ENCODE peak calls at places on chromosomes 1 and 21, in eight cellular contexts. One of them, this sample, is unnamed.

GRCh38 chr1:166944186-166944967 is 31.0 kb downstream of the ILDR2 start:
- DNase-seq in IMR-90: peak; percentile 44
- DNase-seq in iPS DF 6.9: no peak
- DNase-seq in RWPE2: no peak
- DNase-seq in fibroblast of lung: peak; percentile 98
- DNase-seq in heart right ventricle: no peak
- DNase-seq in neural progenitor cell: no peak
- DNase-seq in small intestine: no peak
- DNase-seq in this sample: no peak

GRCh38 chr1:109783436-109783835 is 19.7 kb upstream of the EPS8L3 start:
- DNase-seq in iPS DF 6.9: no peak
- DNase-seq in small intestine: no peak
- DNase-seq in neural progenitor cell: peak; percentile 37
- DNase-seq in fibroblast of lung: peak; percentile 87
- DNase-seq in RWPE2: peak; percentile 77
- DNase-seq in IMR-90: peak; percentile 76
- DNase-seq in heart right ventricle: peak; percentile 7
- DNase-seq in this sample: no peak

GRCh38 chr1:193763313-193763712 is 576.9 kb upstream of the B3GALT2 start:
- DNase-seq in iPS DF 6.9: no peak
- DNase-seq in IMR-90: peak; percentile 27
- DNase-seq in small intestine: no peak
- DNase-seq in neural progenitor cell: no peak
- DNase-seq in heart right ventricle: no peak
- DNase-seq in RWPE2: no peak
- DNase-seq in fibroblast of lung: peak; percentile 22
- DNase-seq in this sample: no peak

GRCh38 chr1:82110366-82111254 is 309.9 kb downstream of the ADGRL2 start:
- DNase-seq in heart right ventricle: no peak
- DNase-seq in small intestine: no peak
- DNase-seq in iPS DF 6.9: no peak
- DNase-seq in fibroblast of lung: no peak
- DNase-seq in RWPE2: no peak
- DNase-seq in IMR-90: no peak
- DNase-seq in neural progenitor cell: no peak
- DNase-seq in this sample: no peak

GRCh38 chr1:55300975-55301374 is 85.8 kb upstream of the USP24 start:
- DNase-seq in iPS DF 6.9: no peak
- DNase-seq in fibroblast of lung: no peak
- DNase-seq in IMR-90: no peak
- DNase-seq in RWPE2: no peak
- DNase-seq in small intestine: no peak
- DNase-seq in neural progenitor cell: no peak
- DNase-seq in heart right ventricle: no peak
- DNase-seq in this sample: no peak

GRCh38 chr1:161864577-161864976 is 98.5 kb downstream of the ATF6 start:
- DNase-seq in fibroblast of lung: peak; percentile 42
- DNase-seq in RWPE2: no peak
- DNase-seq in small intestine: no peak
- DNase-seq in heart right ventricle: no peak
- DNase-seq in IMR-90: peak; percentile 51
- DNase-seq in iPS DF 6.9: no peak
- DNase-seq in neural progenitor cell: no peak
- DNase-seq in this sample: no peak

GRCh38 chr1:21574464-21575151 is 65.4 kb downstream of the ALPL start:
- DNase-seq in IMR-90: no peak
- DNase-seq in small intestine: no peak
- DNase-seq in heart right ventricle: peak; percentile 82
- DNase-seq in iPS DF 6.9: no peak
- DNase-seq in neural progenitor cell: peak; percentile 86
- DNase-seq in RWPE2: no peak
- DNase-seq in fibroblast of lung: peak; percentile 55
- DNase-seq in this sample: peak; percentile 77

GRCh38 chr1:6349254-6349943 is 44.2 kb downstream of the ACOT7 start:
- DNase-seq in RWPE2: peak; percentile 56
- DNase-seq in neural progenitor cell: no peak
- DNase-seq in IMR-90: no peak
- DNase-seq in small intestine: no peak
- DNase-seq in fibroblast of lung: no peak
- DNase-seq in heart right ventricle: no peak
- DNase-seq in iPS DF 6.9: no peak
- DNase-seq in this sample: no peak

GRCh38 chr1:202835548-202836072 is 24.9 kb downstream of the PCAT6 start:
- DNase-seq in heart right ventricle: no peak
- DNase-seq in iPS DF 6.9: no peak
- DNase-seq in neural progenitor cell: no peak
- DNase-seq in RWPE2: no peak
- DNase-seq in fibroblast of lung: no peak
- DNase-seq in IMR-90: no peak
- DNase-seq in small intestine: peak; percentile 29
- DNase-seq in this sample: no peak

GRCh38 chr1:54273837-54274192 is 73.8 kb downstream of the MRPL37 start:
- DNase-seq in small intestine: no peak
- DNase-seq in fibroblast of lung: no peak
- DNase-seq in heart right ventricle: peak; percentile 43
- DNase-seq in IMR-90: no peak
- DNase-seq in neural progenitor cell: peak; percentile 75
- DNase-seq in RWPE2: no peak
- DNase-seq in iPS DF 6.9: no peak
- DNase-seq in this sample: peak; percentile 77

GRCh38 chr1:196070940-196071339 is 537.3 kb downstream of the KCNT2 start:
- DNase-seq in iPS DF 6.9: no peak
- DNase-seq in IMR-90: no peak
- DNase-seq in RWPE2: no peak
- DNase-seq in small intestine: no peak
- DNase-seq in fibroblast of lung: no peak
- DNase-seq in neural progenitor cell: no peak
- DNase-seq in heart right ventricle: no peak
- DNase-seq in this sample: no peak

GRCh38 chr21:39010629-39011404 is 172.4 kb downstream of the PSMG1 start:
- DNase-seq in heart right ventricle: no peak
- DNase-seq in small intestine: no peak
- DNase-seq in neural progenitor cell: no peak
- DNase-seq in iPS DF 6.9: no peak
- DNase-seq in IMR-90: no peak
- DNase-seq in RWPE2: no peak
- DNase-seq in fibroblast of lung: no peak
- DNase-seq in this sample: no peak

GRCh38 chr1:227994632-227995300 is 12.0 kb upstream of the WNT3A start:
- DNase-seq in iPS DF 6.9: no peak
- DNase-seq in small intestine: no peak
- DNase-seq in RWPE2: no peak
- DNase-seq in heart right ventricle: no peak
- DNase-seq in IMR-90: no peak
- DNase-seq in fibroblast of lung: no peak
- DNase-seq in neural progenitor cell: no peak
- DNase-seq in this sample: no peak

GRCh38 chr1:209685835-209686234 is 10.6 kb downstream of the G0S2 start:
- DNase-seq in IMR-90: no peak
- DNase-seq in RWPE2: no peak
- DNase-seq in small intestine: no peak
- DNase-seq in iPS DF 6.9: no peak
- DNase-seq in neural progenitor cell: peak; percentile 39
- DNase-seq in heart right ventricle: no peak
- DNase-seq in fibroblast of lung: no peak
- DNase-seq in this sample: no peak

GRCh38 chr1:234629026-234629425 is 19.0 kb upstream of the IRF2BP2 start:
- DNase-seq in RWPE2: no peak
- DNase-seq in neural progenitor cell: no peak
- DNase-seq in fibroblast of lung: no peak
- DNase-seq in IMR-90: no peak
- DNase-seq in small intestine: no peak
- DNase-seq in heart right ventricle: no peak
- DNase-seq in iPS DF 6.9: no peak
- DNase-seq in this sample: no peak

GRCh38 chr1:234626391-234626790 is 16.4 kb upstream of the IRF2BP2 start:
- DNase-seq in neural progenitor cell: no peak
- DNase-seq in heart right ventricle: no peak
- DNase-seq in IMR-90: no peak
- DNase-seq in RWPE2: no peak
- DNase-seq in iPS DF 6.9: no peak
- DNase-seq in fibroblast of lung: no peak
- DNase-seq in small intestine: no peak
- DNase-seq in this sample: no peak

GRCh38 chr1:234624718-234625117 is 14.7 kb upstream of the IRF2BP2 start:
- DNase-seq in RWPE2: no peak
- DNase-seq in small intestine: no peak
- DNase-seq in iPS DF 6.9: no peak
- DNase-seq in IMR-90: no peak
- DNase-seq in neural progenitor cell: no peak
- DNase-seq in heart right ventricle: no peak
- DNase-seq in fibroblast of lung: peak; percentile 35
- DNase-seq in this sample: no peak

GRCh38 chr1:234627009-234627950 is 17.3 kb upstream of the IRF2BP2 start:
- DNase-seq in iPS DF 6.9: no peak
- DNase-seq in small intestine: peak; percentile 80
- DNase-seq in fibroblast of lung: peak; percentile 64
- DNase-seq in IMR-90: no peak
- DNase-seq in neural progenitor cell: no peak
- DNase-seq in RWPE2: no peak
- DNase-seq in heart right ventricle: no peak
- DNase-seq in this sample: no peak

DNA sequence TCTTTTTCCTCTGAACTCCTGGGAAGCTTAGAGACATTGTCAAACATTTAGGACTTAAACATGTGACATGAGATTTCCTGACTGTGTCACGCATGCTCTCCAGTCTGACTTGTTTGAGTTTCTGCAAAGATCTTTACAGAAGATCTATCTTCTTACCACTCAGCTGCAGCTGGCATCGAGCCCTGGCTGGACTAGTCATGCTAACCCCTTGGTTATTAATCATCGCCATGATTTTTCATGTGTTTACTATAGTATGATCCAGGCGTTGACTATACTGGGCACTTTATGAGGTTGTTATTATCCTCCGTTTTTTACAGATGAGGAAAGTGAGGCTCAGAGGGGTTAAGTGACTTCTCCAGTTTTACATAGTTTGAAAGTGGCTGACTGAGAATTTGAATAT is 18.1 kb upstream of the IRF2BP2 start:
- DNase-seq in IMR-90: peak; percentile 90
- DNase-seq in iPS DF 6.9: no peak
- DNase-seq in RWPE2: peak; percentile 83
- DNase-seq in fibroblast of lung: peak; percentile 93
- DNase-seq in heart right ventricle: no peak
- DNase-seq in small intestine: no peak
- DNase-seq in neural progenitor cell: no peak
- DNase-seq in this sample: no peak
- H3K27ac ChIP-seq in IMR-90: no peak overlapping the region
- H3K27ac ChIP-seq in iPS DF 6.9: no peak overlapping the region
- H3K27ac ChIP-seq in RWPE2: peak overlapping the region; percentile 36
- H3K27ac ChIP-seq in fibroblast of lung: peak overlapping the region; percentile 31
- H3K27ac ChIP-seq in heart right ventricle: no peak overlapping the region
- H3K27ac ChIP-seq in small intestine: no peak overlapping the region
- H3K27ac ChIP-seq in neural progenitor cell: no peak overlapping the region
- H3K27ac ChIP-seq in this sample: no peak overlapping the region

GRCh38 chr21:41425954-41426655 is at the start of gene MX1:
- DNase-seq in heart right ventricle: peak; percentile 77
- DNase-seq in small intestine: peak; percentile 93
- DNase-seq in neural progenitor cell: peak; percentile 52
- DNase-seq in IMR-90: peak; percentile 10
- DNase-seq in RWPE2: no peak
- DNase-seq in iPS DF 6.9: no peak
- DNase-seq in fibroblast of lung: peak; percentile 36
- DNase-seq in this sample: peak; percentile 81

GRCh38 chr21:41426656-41427311 is 745 bp downstream of the MX1 start:
- DNase-seq in neural progenitor cell: no peak
- DNase-seq in small intestine: peak; percentile 25
- DNase-seq in fibroblast of lung: no peak
- DNase-seq in RWPE2: no peak
- DNase-seq in heart right ventricle: no peak
- DNase-seq in iPS DF 6.9: no peak
- DNase-seq in IMR-90: no peak
- DNase-seq in this sample: peak; percentile 28

GRCh38 chr21:41427556-41427955 is 1.5 kb downstream of the MX1 start:
- DNase-seq in IMR-90: no peak
- DNase-seq in heart right ventricle: no peak
- DNase-seq in fibroblast of lung: no peak
- DNase-seq in neural progenitor cell: no peak
- DNase-seq in iPS DF 6.9: no peak
- DNase-seq in RWPE2: no peak
- DNase-seq in small intestine: no peak
- DNase-seq in this sample: no peak

GRCh38 chr21:41428311-41428710 is 2.3 kb downstream of the MX1 start:
- DNase-seq in IMR-90: no peak
- DNase-seq in RWPE2: no peak
- DNase-seq in neural progenitor cell: no peak
- DNase-seq in small intestine: no peak
- DNase-seq in fibroblast of lung: no peak
- DNase-seq in iPS DF 6.9: no peak
- DNase-seq in heart right ventricle: no peak
- DNase-seq in this sample: no peak

GRCh38 chr21:41425588-41425953 is 468 bp upstream of the MX1 start:
- DNase-seq in IMR-90: no peak
- DNase-seq in iPS DF 6.9: no peak
- DNase-seq in heart right ventricle: no peak
- DNase-seq in RWPE2: no peak
- DNase-seq in neural progenitor cell: no peak
- DNase-seq in small intestine: no peak
- DNase-seq in fibroblast of lung: no peak
- DNase-seq in this sample: no peak
- H3K4me1 ChIP-seq in IMR-90: no peaks in the 10 kb centered on the region
- H3K4me1 ChIP-seq in iPS DF 6.9: peaks cover 1% of the 10 kb centered on the region
- H3K4me1 ChIP-seq in heart right ventricle: peaks cover 50% of the 10 kb centered on the region
- H3K4me1 ChIP-seq in RWPE2: peaks cover 9% of the 10 kb centered on the region
- H3K4me1 ChIP-seq in neural progenitor cell: no peaks in the 10 kb centered on the region
- H3K4me1 ChIP-seq in small intestine: peaks cover 4% of the 10 kb centered on the region
- H3K4me1 ChIP-seq in fibroblast of lung: no peaks in the 10 kb centered on the region
- H3K4me1 ChIP-seq in this sample: no peaks in the 10 kb centered on the region

DNA sequence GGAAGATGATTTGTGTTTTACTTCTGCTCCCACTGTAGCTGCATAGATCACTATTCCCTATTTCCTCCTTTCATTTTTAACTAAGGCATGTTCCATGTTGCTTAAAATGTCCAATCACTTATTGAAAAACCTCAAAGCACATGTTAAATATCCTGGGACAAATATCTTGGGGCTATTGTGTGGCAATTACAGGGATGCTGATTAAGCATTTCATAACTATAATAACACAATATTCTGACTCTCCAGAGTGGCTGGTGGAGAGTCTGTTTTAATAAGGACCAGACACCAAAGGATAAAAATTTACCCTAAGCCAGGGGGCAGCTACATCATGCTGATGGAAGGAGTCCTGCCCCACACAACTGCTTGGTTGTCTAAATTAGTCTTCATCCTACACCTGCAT is 8.5 kb upstream of the LYST start:
- DNase-seq in iPS DF 6.9: no peak
- DNase-seq in IMR-90: no peak
- DNase-seq in heart right ventricle: no peak
- DNase-seq in neural progenitor cell: no peak
- DNase-seq in small intestine: no peak
- DNase-seq in RWPE2: no peak
- DNase-seq in fibroblast of lung: no peak
- DNase-seq in this sample: no peak
- H3K27ac ChIP-seq in iPS DF 6.9: no peak overlapping the region
- H3K27ac ChIP-seq in IMR-90: no peak overlapping the region
- H3K27ac ChIP-seq in heart right ventricle: no peak overlapping the region
- H3K27ac ChIP-seq in neural progenitor cell: no peak overlapping the region
- H3K27ac ChIP-seq in small intestine: peak overlapping the region; percentile 30
- H3K27ac ChIP-seq in RWPE2: no peak overlapping the region
- H3K27ac ChIP-seq in fibroblast of lung: no peak overlapping the region
- H3K27ac ChIP-seq in this sample: no peak overlapping the region

DNA sequence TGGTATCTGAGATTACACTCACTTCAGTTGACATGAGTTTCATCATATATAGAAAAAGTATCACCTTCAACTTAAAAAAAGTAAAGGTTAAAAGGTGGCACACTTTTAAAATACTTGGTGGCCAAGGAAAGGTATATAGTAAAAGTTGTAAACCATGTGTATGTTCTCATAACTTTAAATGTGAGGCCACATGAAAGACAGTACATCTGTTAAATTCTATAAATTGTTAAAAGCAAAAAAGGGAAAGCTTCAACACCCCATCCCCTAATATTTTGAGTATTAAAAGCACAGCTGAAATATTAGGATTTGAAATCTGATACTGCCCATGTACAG is 5.6 kb downstream of the IRF2BP2 start:
- DNase-seq in heart right ventricle: no peak
- DNase-seq in neural progenitor cell: no peak
- DNase-seq in small intestine: no peak
- DNase-seq in IMR-90: no peak
- DNase-seq in RWPE2: no peak
- DNase-seq in iPS DF 6.9: no peak
- DNase-seq in fibroblast of lung: no peak
- DNase-seq in this sample: no peak
- H3K4me1 ChIP-seq in heart right ventricle: peaks cover 37% of the 10 kb centered on the region
- H3K4me1 ChIP-seq in neural progenitor cell: peaks cover 65% of the 10 kb centered on the region
- H3K4me1 ChIP-seq in small intestine: peaks cover 3% of the 10 kb centered on the region
- H3K4me1 ChIP-seq in IMR-90: peaks cover 6% of the 10 kb centered on the region
- H3K4me1 ChIP-seq in RWPE2: peaks cover 37% of the 10 kb centered on the region
- H3K4me1 ChIP-seq in iPS DF 6.9: peaks cover 7% of the 10 kb centered on the region
- H3K4me1 ChIP-seq in fibroblast of lung: peaks cover 21% of the 10 kb centered on the region
- H3K4me1 ChIP-seq in this sample: peaks cover 37% of the 10 kb centered on the region

This sample was measured in psoas muscle.